ENCODE peak calls at places on chromosomes 13 and 19, in four cellular contexts. M, C, P and F are unnamed samples.

GRCh38 chr13:95896302-95896701 is 156.9 kb downstream of the UGGT2 start:
- DNase-seq in C (no peak), M (no peak), P (no peak), F (no peak)

GRCh38 chr13:49113526-49114286 is 106.4 kb upstream of the MLNR start:
- DNase-seq in M (no peak), P (no peak), C (no peak), F (no peak)

GRCh38 chr19:10432736-10433130 is 12.4 kb downstream of the PDE4A start:
- DNase-seq in C (no peak), M (peak; percentile 73), P (no peak), F (no peak)

GRCh38 chr19:5492813-5493409 is 37.7 kb downstream of the ZNRF4 start:
- DNase-seq in C (no peak), M (no peak), P (no peak), F (no peak)

GRCh38 chr19:46975918-46976782 is 43.5 kb upstream of the NPAS1 start:
- DNase-seq in P (no peak), M (peak; percentile 97), C (no peak), F (no peak)

GRCh38 chr13:51786425-51787010 is 17.4 kb downstream of the DHRS12 start:
- DNase-seq in P (no peak), C (no peak), M (peak; percentile 8), F (no peak)

GRCh38 chr13:86085890-86086289 is 286.7 kb upstream of the SLITRK6 start:
- DNase-seq in C (no peak), P (no peak), M (no peak), F (no peak)

GRCh38 chr13:19643652-19644051 is 10.2 kb downstream of the MPHOSPH8 start:
- DNase-seq in M (no peak), C (no peak), P (no peak), F (no peak)

GRCh38 chr19:662962-663681 is at the start of gene RNF126:
- DNase-seq in C (peak; percentile 86), P (peak; percentile 95), M (peak; percentile 93), F (peak; percentile 97)

GRCh38 chr19:46357846-46358583 is 11.1 kb downstream of the PPP5C start:
- DNase-seq in C (no peak), M (no peak), P (no peak), F (no peak)

GRCh38 chr13:61013782-61014181 is 401.9 kb downstream of the PCDH20 start:
- DNase-seq in C (no peak), P (no peak), M (no peak), F (no peak)

GRCh38 chr19:46607441-46607841 is 6.3 kb downstream of the CALM3 start:
- DNase-seq in P (no peak), C (no peak), M (no peak), F (no peak)

GRCh38 chr19:52993342-52994178 is 20.2 kb upstream of the ERVV-1 start:
- DNase-seq in P (peak; percentile 35), C (no peak), M (peak; percentile 73), F (peak; percentile 61)

GRCh38 chr13:35478384-35479222 is 2.1 kb upstream of the MAB21L1 start:
- DNase-seq in C (no peak), M (no peak), P (no peak), F (no peak)

GRCh38 chr13:41075034-41075433 is 13.7 kb downstream of the WBP4 start:
- DNase-seq in P (no peak), C (no peak), M (no peak), F (no peak)

GRCh38 chr13:109336730-109337129 is 449.7 kb downstream of the IRS2 start:
- DNase-seq in C (no peak), P (no peak), M (no peak), F (no peak)

GRCh38 chr13:112562786-112563383 is 25.1 kb downstream of the TUBGCP3 start:
- DNase-seq in C (no peak), M (no peak), P (no peak), F (no peak)

GRCh38 chr19:35903550-35904179 is 1.3 kb downstream of the HCST start:
- DNase-seq in C (no peak), P (peak; percentile 65), M (peak; percentile 64), F (peak; percentile 68)

GRCh38 chr19:19623383-19623782 is 4.6 kb downstream of the LPAR2 start:
- DNase-seq in M (no peak), C (no peak), P (no peak), F (no peak)

GRCh38 chr13:30805132-30805537 is 69.8 kb downstream of the ALOX5AP start:
- DNase-seq in P (no peak), C (no peak), M (no peak), F (no peak)

GRCh38 chr13:59641758-59642157 is 522.0 kb downstream of the DIAPH3 start:
- DNase-seq in P (no peak), C (no peak), M (no peak), F (no peak)

GRCh38 chr13:58160980-58161379 is 529.4 kb downstream of the PCDH17 start:
- DNase-seq in C (no peak), M (no peak), P (no peak), F (no peak)

GRCh38 chr19:4575267-4575793 is 15.8 kb upstream of the SEMA6B start:
- DNase-seq in M (peak; percentile 57), P (no peak), C (no peak), F (no peak)

GRCh38 chr19:3667766-3668165 is 32.5 kb downstream of the PIP5K1C start:
- DNase-seq in C (no peak), M (no peak), P (no peak), F (no peak)